ENCODE peak calls at places on chromosomes 5 and 9, in ten cellular contexts. U is chondrocyte, A is uterus, T is omental fat pad, Q is AG09319, G is BJ, H is cardiac muscle cell, J is type B pancreatic cell, X is colonic mucosa, L is AG04450. Y is an unnamed sample.

GRCh38 chr5:53326420-53327153 is 153.8 kb upstream of the FST start:
- DNase-seq in U (no peak), A (no peak), T (no peak), Q (no peak), G (no peak), H (no peak), J (no peak), X (no peak), L (no peak), Y (no peak)

GRCh38 chr9:21056931-21057330 is 20.8 kb downstream of the IFNB1 start:
- DNase-seq in U (no peak), A (no peak), T (no peak), Q (no peak), G (no peak), H (no peak), J (no peak), X (no peak), L (no peak), Y (no peak)

GRCh38 chr5:172707285-172708182 is 63.5 kb downstream of the DUSP1 start:
- DNase-seq in U (peak), A (no peak), T (no peak), Q (no peak), G (no peak), H (peak), J (no peak), X (no peak), L (peak), Y (no peak)

GRCh38 chr5:73355083-73355482 is 93.5 kb downstream of the FOXD1 start:
- DNase-seq in U (no peak), A (no peak), T (no peak), Q (no peak), G (no peak), H (no peak), J (no peak), X (no peak), L (no peak), Y (no peak)

GRCh38 chr5:76402251-76402879 is 720 bp upstream of the IQGAP2 start:
- DNase-seq in U (no peak), A (no peak), T (no peak), Q (no peak), G (no peak), H (peak), J (no peak), X (peak), L (no peak), Y (no peak)

GRCh38 chr5:88824892-88825781 is 57.8 kb downstream of the MEF2C start:
- DNase-seq in U (no peak), A (no peak), T (no peak), Q (peak), G (peak), H (no peak), J (no peak), X (no peak), L (no peak), Y (no peak)

GRCh38 chr9:119026120-119026519 is 343.1 kb downstream of the BRINP1 start:
- DNase-seq in U (no peak), A (no peak), T (no peak), Q (no peak), G (no peak), H (no peak), J (no peak), X (no peak), L (no peak), Y (no peak)

GRCh38 chr9:81822263-81822865 is 105.9 kb upstream of the SPATA31D4 start:
- DNase-seq in U (no peak), A (no peak), T (no peak), Q (no peak), G (no peak), H (no peak), J (no peak), X (no peak), L (no peak), Y (no peak)

GRCh38 chr5:154273963-154274827 is 83.7 kb downstream of the GALNT10 start:
- DNase-seq in U (no peak), A (no peak), T (no peak), Q (no peak), G (no peak), H (no peak), J (no peak), X (no peak), L (no peak), Y (no peak)

GRCh38 chr9:35407846-35408245 is 82.1 kb upstream of the RUSC2 start:
- DNase-seq in U (no peak), A (no peak), T (no peak), Q (no peak), G (no peak), H (no peak), J (no peak), X (no peak), L (no peak), Y (no peak)
- TF ChIP-seq CTCF in U (no peak), A (no peak), T (no peak), Q (no peak), G (no peak), H (no peak), J (no peak), X (no peak), L (no peak), Y (no peak)

DNA sequence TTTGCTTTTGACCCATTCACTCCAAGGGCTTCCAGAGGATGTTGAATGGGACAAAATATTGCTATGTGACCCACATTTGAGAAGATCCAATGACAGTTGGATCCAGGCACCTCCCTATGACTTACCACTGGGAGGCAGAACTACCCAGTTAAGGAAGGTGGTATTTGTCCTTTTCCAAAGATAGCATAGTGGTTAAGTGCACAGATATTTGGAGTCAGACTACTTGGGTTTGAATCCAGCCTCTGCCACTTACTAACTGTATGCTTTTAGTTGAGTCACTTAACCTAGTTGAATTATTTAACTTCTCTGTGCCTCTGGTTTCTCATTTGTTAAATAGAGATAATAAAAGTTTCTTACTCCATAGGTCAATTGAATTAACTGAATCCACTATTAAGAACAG is 74.5 kb upstream of the PALM2AKAP2 start:
- DNase-seq in U (no peak), A (no peak), T (no peak), Q (peak), G (no peak), H (peak), J (no peak), X (no peak), L (no peak), Y (no peak)
- TF ChIP-seq CTCF in U (no peak), A (no peak), T (no peak), Q (peak), G (peak), H (peak), J (no peak), X (no peak), L (no peak), Y (no peak)

DNA sequence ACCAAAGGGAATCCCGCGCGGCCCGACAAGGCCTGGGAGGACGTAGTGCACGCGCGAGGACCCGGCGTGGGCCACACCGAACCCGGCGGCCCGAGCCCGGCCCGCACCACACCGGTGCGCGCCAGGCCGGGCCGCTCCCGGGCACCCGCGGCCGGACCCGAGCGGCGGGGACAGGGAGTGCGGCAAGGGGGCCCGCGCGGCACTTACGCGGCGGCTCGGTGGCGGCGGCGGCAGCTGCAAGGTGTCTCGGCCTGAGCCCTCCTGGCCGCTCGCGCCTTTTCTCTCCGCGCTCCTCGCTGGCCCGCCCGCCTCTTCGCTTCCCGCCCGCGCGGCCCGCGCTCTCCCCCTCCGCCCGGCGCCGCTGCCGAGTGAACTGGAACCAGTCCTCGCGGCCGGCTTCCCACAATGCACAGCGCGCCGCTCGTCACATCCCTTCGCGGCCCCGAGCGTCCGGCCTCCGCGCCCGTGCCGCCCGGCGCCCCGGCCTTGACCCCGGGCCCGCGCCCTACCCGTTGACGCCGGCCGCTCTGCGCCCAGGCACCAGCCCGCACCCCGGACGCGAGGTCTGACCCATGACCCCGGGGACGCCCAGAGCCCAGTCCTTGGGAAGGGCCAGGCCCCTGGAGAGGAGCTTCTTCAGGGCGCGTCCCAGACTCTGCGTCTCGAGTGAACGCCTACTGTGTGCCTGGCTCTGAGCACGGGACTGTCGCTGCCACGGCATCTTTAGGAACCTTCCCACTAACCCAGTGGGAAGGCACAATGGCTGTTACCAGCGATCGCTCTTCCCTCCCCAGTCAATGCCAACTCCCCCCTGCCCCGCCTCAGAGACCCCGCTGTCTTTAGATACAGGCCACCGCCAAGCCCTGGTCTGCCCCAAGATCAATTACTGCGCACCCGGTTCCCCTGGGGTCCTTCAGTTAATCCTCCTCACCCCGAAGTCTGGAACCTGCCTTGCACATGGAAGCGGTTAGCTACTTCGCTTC is at the start of gene MACROH2A1:
- DNase-seq in U (no peak), A (peak), T (peak), Q (peak), G (no peak), H (peak), J (peak), X (peak), L (no peak), Y (peak)
- TF ChIP-seq CTCF in U (peak), A (peak), T (no peak), Q (no peak), G (no peak), H (no peak), J (peak), X (no peak), L (no peak), Y (no peak)

DNA sequence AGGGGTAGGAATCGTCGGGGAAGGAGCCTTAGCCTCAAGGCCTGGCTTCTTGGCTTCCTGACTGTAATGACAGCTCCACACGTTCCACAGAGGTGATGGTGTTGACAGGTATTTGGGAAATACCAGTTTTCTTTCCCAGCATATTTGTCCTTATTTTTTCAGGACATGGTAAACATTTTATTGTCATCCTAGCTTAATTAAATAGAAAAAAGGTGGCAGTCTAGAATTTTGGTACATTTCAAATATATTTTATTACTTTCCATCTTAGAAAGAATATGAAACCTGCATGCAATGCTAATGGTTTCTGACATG is 8.4 kb downstream of the CXCL14 start:
- DNase-seq in U (no peak), A (no peak), T (no peak), Q (no peak), G (no peak), H (no peak), J (no peak), X (no peak), L (no peak), Y (no peak)
- TF ChIP-seq CTCF in U (peak), A (no peak), T (no peak), Q (no peak), G (no peak), H (no peak), J (peak), X (no peak), L (no peak), Y (no peak)

GRCh38 chr9:114431003-114431402 is 43.2 kb upstream of the AKNA start:
- DNase-seq in U (no peak), A (no peak), T (no peak), Q (no peak), G (no peak), H (no peak), J (no peak), X (no peak), L (no peak), Y (no peak)
- TF ChIP-seq CTCF in U (no peak), A (no peak), T (no peak), Q (no peak), G (no peak), H (no peak), J (no peak), X (no peak), L (no peak), Y (no peak)

GRCh38 chr5:163489055-163489744 is 16.2 kb upstream of the MAT2B start:
- DNase-seq in U (no peak), A (no peak), T (no peak), Q (no peak), G (no peak), H (no peak), J (no peak), X (no peak), L (no peak), Y (no peak)
- TF ChIP-seq CTCF in U (peak), A (no peak), T (no peak), Q (peak), G (peak), H (peak), J (no peak), X (peak), L (peak), Y (no peak)

GRCh38 chr9:38394419-38394818 is 1.9 kb downstream of the ALDH1B1 start:
- DNase-seq in U (no peak), A (no peak), T (no peak), Q (no peak), G (no peak), H (no peak), J (no peak), X (peak), L (no peak), Y (no peak)

GRCh38 chr9:38391278-38392118 is 1.0 kb upstream of the ALDH1B1 start:
- DNase-seq in U (peak), A (no peak), T (no peak), Q (no peak), G (no peak), H (no peak), J (no peak), X (no peak), L (no peak), Y (no peak)

GRCh38 chr9:38390851-38391250 is 1.7 kb upstream of the ALDH1B1 start:
- DNase-seq in U (peak), A (no peak), T (no peak), Q (no peak), G (no peak), H (no peak), J (no peak), X (no peak), L (no peak), Y (no peak)

GRCh38 chr9:38392235-38393127 is at the start of gene ALDH1B1:
- DNase-seq in U (peak), A (peak), T (peak), Q (peak), G (peak), H (peak), J (peak), X (peak), L (peak), Y (peak)

GRCh38 chr9:38393128-38393809 is 767 bp downstream of the ALDH1B1 start:
- DNase-seq in U (no peak), A (no peak), T (no peak), Q (no peak), G (no peak), H (no peak), J (no peak), X (no peak), L (no peak), Y (no peak)
- TF ChIP-seq CTCF in U (peak), A (no peak), T (no peak), Q (no peak), G (no peak), H (no peak), J (no peak), X (no peak), L (no peak), Y (no peak)

GRCh38 chr9:94656190-94656589 is 16.9 kb upstream of the FBP1 start:
- DNase-seq in U (no peak), A (no peak), T (no peak), Q (no peak), G (no peak), H (peak), J (no peak), X (no peak), L (no peak), Y (no peak)

GRCh38 chr9:94655739-94656138 is 16.4 kb upstream of the FBP1 start:
- DNase-seq in U (no peak), A (no peak), T (no peak), Q (no peak), G (no peak), H (no peak), J (no peak), X (no peak), L (no peak), Y (no peak)

GRCh38 chr9:94650924-94651323 is 11.6 kb upstream of the FBP1 start:
- DNase-seq in U (no peak), A (no peak), T (no peak), Q (no peak), G (no peak), H (no peak), J (no peak), X (no peak), L (no peak), Y (no peak)

GRCh38 chr9:94656976-94657375 is 17.7 kb upstream of the FBP1 start:
- DNase-seq in U (no peak), A (no peak), T (no peak), Q (no peak), G (no peak), H (no peak), J (no peak), X (no peak), L (no peak), Y (no peak)

GRCh38 chr9:94654165-94654894 is 15.0 kb upstream of the FBP1 start:
- DNase-seq in U (no peak), A (no peak), T (no peak), Q (no peak), G (no peak), H (no peak), J (no peak), X (no peak), L (no peak), Y (no peak)
- TF ChIP-seq CTCF in U (no peak), A (no peak), T (no peak), Q (no peak), G (no peak), H (no peak), J (no peak), X (no peak), L (no peak), Y (no peak)

GRCh38 chr5:111060169-111060568 is 11.3 kb upstream of the TSLP start:
- DNase-seq in U (no peak), A (no peak), T (no peak), Q (no peak), G (no peak), H (no peak), J (no peak), X (no peak), L (no peak), Y (no peak)

GRCh38 chr5:111068208-111068607 is 3.3 kb upstream of the TSLP start:
- DNase-seq in U (no peak), A (no peak), T (no peak), Q (no peak), G (no peak), H (no peak), J (no peak), X (no peak), L (no peak), Y (no peak)

GRCh38 chr5:111066261-111066938 is 5.1 kb upstream of the TSLP start:
- DNase-seq in U (no peak), A (peak), T (no peak), Q (no peak), G (no peak), H (no peak), J (no peak), X (no peak), L (no peak), Y (no peak)

GRCh38 chr5:111061618-111062017 is 9.9 kb upstream of the TSLP start:
- DNase-seq in U (no peak), A (no peak), T (no peak), Q (no peak), G (no peak), H (no peak), J (no peak), X (no peak), L (no peak), Y (no peak)

GRCh38 chr5:111063709-111064322 is 7.7 kb upstream of the TSLP start:
- DNase-seq in U (no peak), A (no peak), T (no peak), Q (no peak), G (no peak), H (no peak), J (no peak), X (no peak), L (no peak), Y (no peak)
- TF ChIP-seq CTCF in U (peak), A (no peak), T (no peak), Q (peak), G (peak), H (peak), J (peak), X (peak), L (peak), Y (no peak)